ENCODE peak calls at places on chromosome 20, in seven cellular contexts. X, G, P, B, H, K and R are unnamed samples.

GRCh38 chr20:54067606-54068174 is 2.7 kb downstream of the BCAS1 start:
- DNase-seq in P (no peak), B (peak), G (no peak), H (peak), K (no peak), X (peak), R (no peak)

GRCh38 chr20:51678041-51678697 is 90.0 kb downstream of the ATP9A start:
- DNase-seq in H (no peak), P (no peak), B (no peak), G (no peak), X (peak), K (no peak), R (no peak)

GRCh38 chr20:63625771-63626423 is 1.0 kb downstream of the GMEB2 start:
- DNase-seq in H (peak), G (no peak), X (peak), B (peak), K (no peak), P (no peak), R (peak)

GRCh38 chr20:21812384-21812783 is 106.9 kb downstream of the PAX1 start:
- DNase-seq in X (no peak), K (no peak), H (no peak), B (no peak), P (no peak), G (no peak), R (no peak)

GRCh38 chr20:48404598-48404997 is 423.2 kb downstream of the PREX1 start:
- DNase-seq in P (no peak), B (no peak), H (peak), K (no peak), G (no peak), X (no peak), R (no peak)

GRCh38 chr20:574297-574942 is 30.8 kb upstream of the CSNK2A1 start:
- DNase-seq in P (no peak), G (no peak), H (no peak), K (no peak), X (no peak), B (no peak), R (no peak)

GRCh38 chr20:44187763-44188709 is 1.0 kb upstream of the JPH2 start:
- DNase-seq in X (no peak), G (no peak), H (peak), P (no peak), K (no peak), B (no peak), R (no peak)

GRCh38 chr20:22385602-22386299 is 198.6 kb downstream of the FOXA2 start:
- DNase-seq in X (no peak), K (no peak), G (no peak), P (no peak), B (peak), H (peak), R (no peak)

GRCh38 chr20:46206025-46206424 is 87.9 kb downstream of the CD40 start:
- DNase-seq in P (no peak), K (no peak), G (peak), H (peak), B (peak), X (peak), R (no peak)